ENCODE peak calls at places on chromosomes 3 and 15, in four cellular contexts. G is WERI-Rb-1, J is endothelial cell of umbilical vein, X is kidney epithelial cell. S is an unnamed sample.

GRCh38 chr3:40800343-40800742 is 275.6 kb downstream of the ZNF621 start:
- DNase-seq in J (peak; percentile 18), G (no peak), X (peak; percentile 99), S (no peak)

GRCh38 chr3:16467368-16467767 is 46.1 kb downstream of the RFTN1 start:
- DNase-seq in X (no peak), G (no peak), J (no peak), S (no peak)

GRCh38 chr15:49427369-49427768 is 4.3 kb downstream of the FGF7 start:
- DNase-seq in X (no peak), G (no peak), J (no peak), S (no peak)

GRCh38 chr3:108055931-108056330 is 34.9 kb downstream of the CD47 start:
- DNase-seq in G (no peak), J (no peak), X (no peak), S (no peak)

GRCh38 chr15:90762109-90762508 is 45.0 kb downstream of the BLM start:
- DNase-seq in G (no peak), X (no peak), J (no peak), S (no peak)

GRCh38 chr3:123831420-123831819 is 52.7 kb downstream of the MYLK start:
- DNase-seq in G (no peak), X (no peak), J (no peak), S (no peak)

GRCh38 chr3:105398407-105398806 is 31.7 kb downstream of the ALCAM start:
- DNase-seq in J (no peak), X (no peak), G (no peak), S (no peak)

GRCh38 chr3:113606539-113607218 is 74.3 kb downstream of the SIDT1 start:
- DNase-seq in J (no peak), G (no peak), X (no peak), S (no peak)

GRCh38 chr3:77668398-77668797 is 628.5 kb downstream of the ROBO2 start:
- DNase-seq in G (no peak), X (no peak), J (no peak), S (no peak)

GRCh38 chr15:27757050-27757449 is 342.1 kb downstream of the OCA2 start:
- DNase-seq in J (no peak), X (no peak), G (no peak), S (no peak)

GRCh38 chr3:160278210-160278609 is 53.0 kb downstream of the C3orf80 start:
- DNase-seq in J (no peak), X (no peak), G (peak; percentile 14), S (no peak)

GRCh38 chr3:131163-131889 is 65.2 kb upstream of the CHL1 start:
- DNase-seq in X (no peak), G (no peak), J (no peak), S (no peak)

GRCh38 chr3:42264399-42265058 is 1.5 kb downstream of the CCK start:
- DNase-seq in G (peak; percentile 57), J (no peak), X (no peak), S (no peak)

DNA sequence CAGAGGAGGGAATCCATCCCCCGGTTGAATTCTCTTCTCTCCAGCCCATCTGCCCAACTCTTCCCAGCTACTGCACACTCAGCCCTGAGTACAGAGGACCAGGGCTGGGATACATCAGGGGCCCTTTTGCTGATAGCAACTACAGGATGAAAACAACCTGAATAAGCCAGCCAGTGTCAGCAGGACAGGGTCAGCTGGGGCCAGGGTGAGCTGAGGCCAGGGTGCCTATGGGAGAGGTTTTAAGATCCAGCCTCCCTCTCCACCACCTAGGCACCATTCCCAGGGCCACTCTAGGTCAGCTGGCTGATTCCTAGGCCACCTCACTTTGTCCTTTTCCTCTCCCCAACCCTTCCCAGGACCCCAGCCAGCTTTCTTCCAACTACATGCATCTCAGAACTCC is 83.8 kb downstream of the MRPL46 start:
- DNase-seq in X (no peak), J (no peak), G (peak; percentile 12), S (no peak)
- H3K4me3 ChIP-seq in X (no peak overlapping the region), J (no peak overlapping the region), G (no peak overlapping the region), S (no peak overlapping the region)

GRCh38 chr3:10995871-10996270 is 3.3 kb downstream of the SLC6A1 start:
- DNase-seq in X (no peak), J (no peak), G (no peak), S (no peak)
- H3K27me3 ChIP-seq in X (peaks cover 62% of the 10 kb centered on the region), J (peaks cover 31% of the 10 kb centered on the region), G (peaks cover 28% of the 10 kb centered on the region), S (peaks cover 22% of the 10 kb centered on the region)

GRCh38 chr3:187046033-187046432 is 93.3 kb downstream of the RPL39L start:
- DNase-seq in G (no peak), X (no peak), J (no peak), S (no peak)

GRCh38 chr3:187042874-187043458 is 96.3 kb downstream of the RPL39L start:
- DNase-seq in J (no peak), X (no peak), G (no peak), S (no peak)

GRCh38 chr3:187042062-187042745 is 97.1 kb downstream of the RPL39L start:
- DNase-seq in J (no peak), G (no peak), X (no peak), S (no peak)

GRCh38 chr3:187044871-187045552 is 94.3 kb downstream of the RPL39L start:
- DNase-seq in G (no peak), J (peak; percentile 90), X (no peak), S (no peak)

GRCh38 chr3:187044206-187044605 is 95.1 kb downstream of the RPL39L start:
- DNase-seq in X (no peak), G (no peak), J (peak; percentile 82), S (no peak)
- TF ChIP-seq CTCF in X (no peak), G (no peak), J (no peak), S (no peak)

DNA sequence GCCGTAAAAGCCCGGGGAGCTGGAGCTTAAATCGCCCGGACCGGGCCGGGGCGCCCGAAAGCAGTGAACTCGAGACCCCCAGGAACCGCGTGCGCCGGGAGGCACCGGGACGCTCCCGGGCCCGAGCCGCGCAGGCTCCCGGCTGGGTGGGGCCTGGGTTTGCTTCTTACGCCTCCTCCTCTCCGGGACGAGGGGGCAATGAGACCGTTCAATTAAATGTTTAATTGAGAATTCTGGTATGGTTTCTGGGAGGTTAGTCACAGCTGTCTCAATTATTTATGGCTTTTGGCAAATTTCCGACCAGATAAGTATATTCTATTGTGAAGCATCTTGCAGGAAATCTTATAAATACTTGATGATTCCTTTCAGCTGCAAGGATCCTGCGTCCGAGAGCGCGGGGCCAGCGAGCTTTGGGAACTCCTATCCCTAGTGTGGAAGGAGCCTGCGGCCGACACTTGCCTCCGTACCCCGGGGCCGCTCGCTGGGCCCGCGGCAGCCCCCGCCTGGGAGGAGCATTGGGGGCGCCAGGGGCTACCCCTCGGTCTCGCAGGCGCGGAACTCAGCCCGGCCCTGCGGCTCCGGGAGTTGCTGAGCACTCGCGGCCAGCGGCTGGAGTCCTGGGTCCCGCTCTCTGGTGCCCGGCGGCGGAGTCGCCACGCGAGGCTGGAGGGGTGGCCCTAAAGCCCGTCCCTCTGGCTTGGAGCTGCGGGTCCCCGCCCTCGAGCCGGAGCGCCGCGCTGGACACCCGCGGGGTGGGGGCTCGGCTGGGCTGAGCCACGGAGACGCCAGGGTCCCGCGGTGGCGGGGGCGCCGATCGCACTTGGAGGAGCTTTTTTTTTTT is 10.3 kb downstream of the ISL2 start:
- DNase-seq in J (peak; percentile 50), G (peak; percentile 53), X (no peak), S (no peak)
- H3K4me3 ChIP-seq in J (peak overlapping the region; percentile 13), G (peak overlapping the region; percentile 76), X (peak overlapping the region; percentile 18), S (peak overlapping the region; percentile 27)

GRCh38 chr3:193963808-193964516 is 172.0 kb upstream of the HES1 start:
- DNase-seq in G (no peak), X (no peak), J (no peak), S (no peak)
- H3K27me3 ChIP-seq in G (no peaks in the 10 kb centered on the region), X (peaks cover 2% of the 10 kb centered on the region), J (peaks cover 21% of the 10 kb centered on the region), S (no peaks in the 10 kb centered on the region)

GRCh38 chr3:47273564-47273963 is 9.0 kb downstream of the KIF9 start:
- DNase-seq in J (no peak), G (no peak), X (no peak), S (no peak)
- TF ChIP-seq CTCF in J (no peak), G (peak; percentile 4), X (no peak), S (no peak)

DNA sequence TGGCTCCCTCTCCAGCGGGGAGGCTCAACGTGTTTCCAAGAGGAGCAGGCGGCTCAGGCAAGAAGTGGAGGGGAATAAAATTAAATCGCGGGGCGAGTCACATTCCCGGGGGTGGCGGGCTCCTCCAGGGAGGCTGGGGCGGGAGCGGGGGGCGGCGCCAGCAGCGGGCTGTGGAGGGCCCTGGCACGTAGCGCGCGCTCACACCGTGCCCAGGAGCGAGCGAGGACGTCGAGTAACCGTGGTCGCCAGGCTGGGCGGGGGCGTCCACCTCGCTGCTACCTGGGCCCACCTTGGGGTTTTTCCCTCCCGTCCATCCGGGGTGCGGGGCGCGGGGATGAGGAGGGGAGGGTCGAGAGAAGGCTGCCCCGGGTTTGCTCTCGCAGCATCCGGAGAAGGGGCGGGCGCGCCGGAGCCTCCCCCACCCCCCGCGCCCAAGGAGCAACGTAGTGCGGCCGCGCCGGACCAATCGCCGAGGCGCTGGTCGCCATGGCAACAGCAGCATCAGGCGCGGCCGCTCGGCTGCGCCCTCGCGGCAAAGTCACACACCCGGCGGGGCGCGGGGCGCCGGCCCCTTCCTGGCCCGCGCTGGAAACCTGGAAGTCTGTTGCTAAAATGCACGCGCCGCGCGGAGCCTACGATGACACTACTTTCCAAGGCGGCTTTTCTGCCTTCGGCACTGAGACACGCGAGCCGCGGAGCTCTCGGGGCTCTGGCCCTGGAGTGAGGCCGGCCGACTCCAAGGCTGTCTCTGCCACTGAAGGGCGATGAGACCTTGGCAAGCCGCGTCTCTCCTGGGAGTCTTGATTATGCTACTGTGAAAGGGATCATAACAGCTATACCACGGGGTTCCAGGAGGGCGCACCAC is at the start of gene IQSEC1:
- DNase-seq in G (no peak), J (no peak), X (no peak), S (peak; percentile 77)
- H3K4me3 ChIP-seq in G (no peak within 1 kb of the TSS), J (no peak within 1 kb of the TSS), X (no peak within 1 kb of the TSS), S (peak within 1 kb of the TSS; percentile 35)

S was measured in BE2C.